ENCODE peak calls at places on chromosomes 4 and X, in four cellular contexts. J is K562, M is HepG2, W is GM12878. B is an unnamed sample.

GRCh38 chrX:70553516-70553915 is 108.9 kb downstream of the DLG3 start:
- DNase-seq in J (no peak), M (peak), W (no peak), B (no peak)

GRCh38 chr4:2058264-2059033 is 678 bp upstream of the NAT8L start:
- DNase-seq in J (peak), M (no peak), W (no peak), B (no peak)

GRCh38 chrX:139058831-139059495 is 347.4 kb upstream of the FGF13 start:
- DNase-seq in J (no peak), M (no peak), W (no peak), B (no peak)

GRCh38 chr4:145734576-145735329 is 54.8 kb downstream of the C4orf51 start:
- DNase-seq in J (no peak), M (peak), W (peak), B (peak)

GRCh38 chrX:46044486-46044885 is 500.7 kb downstream of the ZNF674 start:
- DNase-seq in J (no peak), M (no peak), W (no peak), B (no peak)

GRCh38 chr4:84151574-84151973 is 347.5 kb downstream of the NKX6-1 start:
- DNase-seq in J (no peak), M (no peak), W (no peak), B (no peak)

GRCh38 chr4:153448003-153448731 is 18.0 kb upstream of the TMEM131L start:
- DNase-seq in J (no peak), M (no peak), W (no peak), B (no peak)

GRCh38 chr4:81828991-81829390 is 357.3 kb upstream of the RASGEF1B start:
- DNase-seq in J (no peak), M (no peak), W (no peak), B (no peak)

GRCh38 chr4:69321153-69321729 is 41.0 kb downstream of the UGT2B28 start:
- DNase-seq in J (no peak), M (no peak), W (no peak), B (no peak)

GRCh38 chr4:139246166-139246565 is 33.9 kb downstream of the MGARP start:
- DNase-seq in J (no peak), M (no peak), W (no peak), B (no peak)
- H2AFZ ChIP-seq in J (no peak), M (no peak), W (no peak), B (no peak)

GRCh38 chr4:7161721-7162214 is 30.6 kb upstream of the SORCS2 start:
- DNase-seq in J (no peak), M (no peak), W (no peak), B (no peak)
- TF ChIP-seq MYC in J (no peak), M (no peak), W (no peak), B (no peak)

DNA sequence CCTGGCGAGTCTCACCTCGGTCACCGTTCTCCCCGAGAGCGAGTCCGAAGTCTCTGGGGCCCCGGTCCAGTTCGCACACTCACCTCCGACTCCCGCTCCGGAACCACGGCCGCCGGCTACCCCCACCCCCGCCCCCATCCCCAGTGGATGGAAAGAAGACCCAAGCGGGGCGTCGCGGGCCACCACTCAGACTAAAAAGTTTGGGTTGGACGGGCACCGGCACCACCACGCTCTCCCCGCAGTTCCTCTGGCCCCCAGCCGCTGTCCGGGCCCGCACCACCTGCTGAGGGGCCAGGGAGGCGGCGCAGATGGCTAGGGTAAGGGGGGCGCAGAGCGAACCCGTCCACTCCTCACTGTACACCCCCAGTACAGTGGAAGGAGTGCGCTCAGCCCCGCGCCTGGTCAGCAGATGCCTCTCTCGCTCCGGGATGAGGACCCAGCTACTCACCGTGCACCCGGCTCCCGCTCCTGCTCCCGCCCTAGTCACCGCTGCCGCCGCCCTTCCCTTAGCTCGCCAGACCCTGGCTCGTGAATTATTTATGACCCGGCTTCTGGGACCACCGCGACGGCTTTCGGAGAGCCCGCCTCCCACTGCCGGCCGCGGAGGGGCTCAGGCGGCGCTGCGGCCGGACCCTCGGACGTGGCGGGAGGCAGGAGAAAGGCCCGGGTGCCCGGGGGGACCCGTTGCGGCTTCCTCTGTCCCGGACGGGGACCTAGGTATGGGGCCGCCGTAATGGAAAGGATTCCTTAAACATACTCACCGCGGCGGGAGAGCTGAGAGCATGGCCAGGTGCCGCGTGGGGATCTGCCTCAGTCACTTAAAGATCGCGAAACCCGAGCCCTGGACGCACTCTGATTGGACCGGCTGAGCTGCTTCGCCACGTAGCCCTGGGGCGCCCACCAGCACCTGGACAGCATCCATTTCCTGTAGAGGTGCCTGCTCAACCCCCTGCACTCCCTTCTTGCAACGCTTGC is at the start of gene PROM1:
- DNase-seq in J (no peak), M (peak), W (no peak), B (no peak)
- TF ChIP-seq POLR2A in J (no peak), M (no peak), W (no peak), B (no peak)

DNA sequence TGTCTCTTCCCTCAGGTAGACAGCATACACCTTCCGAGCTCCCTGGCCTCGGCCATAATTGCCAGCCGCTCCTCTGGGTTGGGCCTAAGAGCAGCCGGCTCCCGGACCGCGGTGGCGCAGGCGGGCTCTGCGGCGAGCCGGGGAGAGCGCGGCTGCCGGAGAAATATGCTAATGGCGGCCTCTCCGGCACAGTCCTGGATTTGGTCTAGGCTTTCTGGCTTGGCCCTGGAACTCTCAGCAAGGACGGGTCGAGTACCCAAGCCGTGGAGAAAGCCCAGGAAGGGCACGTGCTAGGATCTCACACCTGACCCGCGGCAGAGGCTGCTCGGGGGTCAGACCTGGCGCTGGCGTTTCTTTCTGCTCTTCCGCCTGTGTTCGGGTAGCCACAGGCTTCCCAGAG is 18.6 kb upstream of the ZIC3 start:
- DNase-seq in J (no peak), M (no peak), W (no peak), B (no peak)
- H2AFZ ChIP-seq in J (no peak), M (no peak), W (no peak), B (no peak)

GRCh38 chr4:123312951-123313592 is 83.5 kb upstream of the SPRY1 start:
- DNase-seq in J (no peak), M (peak), W (no peak), B (no peak)
- TF ChIP-seq MYC in J (no peak), M (no peak), W (no peak), B (no peak)

GRCh38 chrX:97936296-97936695 is 1052.6 kb downstream of the RPA4 start:
- DNase-seq in J (no peak), M (no peak), W (no peak), B (no peak)

GRCh38 chrX:97931586-97931985 is 1047.9 kb downstream of the RPA4 start:
- DNase-seq in J (no peak), M (no peak), W (no peak), B (no peak)
- TF ChIP-seq POLR2A in J (no peak), M (no peak), W (no peak), B (no peak)

GRCh38 chrX:150936556-150936955 is 38.1 kb upstream of the CD99L2 start:
- DNase-seq in J (no peak), M (no peak), W (no peak), B (no peak)

GRCh38 chrX:150929058-150929457 is 30.6 kb upstream of the CD99L2 start:
- DNase-seq in J (no peak), M (no peak), W (no peak), B (no peak)

GRCh38 chrX:150933945-150934350 is 35.5 kb upstream of the CD99L2 start:
- DNase-seq in J (no peak), M (no peak), W (no peak), B (no peak)

GRCh38 chrX:150935466-150935865 is 37.0 kb upstream of the CD99L2 start:
- DNase-seq in J (no peak), M (no peak), W (no peak), B (no peak)

GRCh38 chrX:150934453-150934852 is 36.0 kb upstream of the CD99L2 start:
- DNase-seq in J (no peak), M (no peak), W (no peak), B (no peak)
- H2AFZ ChIP-seq in J (peak), M (no peak), W (no peak), B (no peak)

B was measured in endothelial cell of umbilical vein.